ENCODE peak calls at places on chromosomes 7 and 10, in four cellular contexts. One of them, this sample, is unnamed.

GRCh38 chr10:132642732-132643008 is 105.1 kb downstream of the INPP5A start:
- DNase-seq in HFF-Myc: no peak
- DNase-seq in osteocyte: no peak
- DNase-seq in HCT116: no peak
- DNase-seq in this sample: no peak

GRCh38 chr10:96532523-96532922 is 18.8 kb upstream of the TLL2 start:
- DNase-seq in HFF-Myc: no peak
- DNase-seq in HCT116: no peak
- DNase-seq in osteocyte: no peak
- DNase-seq in this sample: no peak

GRCh38 chr7:151671514-151671913 is 151.8 kb upstream of the RHEB start:
- DNase-seq in osteocyte: no peak
- DNase-seq in HCT116: no peak
- DNase-seq in HFF-Myc: no peak
- DNase-seq in this sample: no peak

GRCh38 chr10:18100664-18101063 is 39.6 kb upstream of the CACNB2 start:
- DNase-seq in HCT116: no peak
- DNase-seq in HFF-Myc: no peak
- DNase-seq in osteocyte: no peak
- DNase-seq in this sample: no peak

GRCh38 chr10:36840793-36841192 is 284.6 kb upstream of the ANKRD30A start:
- DNase-seq in HCT116: no peak
- DNase-seq in HFF-Myc: no peak
- DNase-seq in osteocyte: no peak
- DNase-seq in this sample: no peak

GRCh38 chr10:26725837-26726727 is 28.6 kb downstream of the PDSS1 start:
- DNase-seq in HCT116: peak
- DNase-seq in osteocyte: no peak
- DNase-seq in HFF-Myc: peak
- DNase-seq in this sample: peak

GRCh38 chr10:44635181-44635580 is 250.3 kb upstream of the CXCL12 start:
- DNase-seq in HFF-Myc: no peak
- DNase-seq in osteocyte: no peak
- DNase-seq in HCT116: no peak
- DNase-seq in this sample: no peak

GRCh38 chr7:82109288-82109687 is 334.3 kb downstream of the CACNA2D1 start:
- DNase-seq in HFF-Myc: peak
- DNase-seq in osteocyte: no peak
- DNase-seq in HCT116: no peak
- DNase-seq in this sample: no peak

GRCh38 chr10:102416181-102417094 is 2.1 kb downstream of the PSD start:
- DNase-seq in osteocyte: no peak
- DNase-seq in HFF-Myc: no peak
- DNase-seq in HCT116: no peak
- DNase-seq in this sample: no peak

GRCh38 chr10:77609781-77610272 is 27.8 kb downstream of the KCNMA1 start:
- DNase-seq in HFF-Myc: no peak
- DNase-seq in osteocyte: no peak
- DNase-seq in HCT116: no peak
- DNase-seq in this sample: no peak

GRCh38 chr10:71985542-71986250 is 21.5 kb downstream of the CHST3 start:
- DNase-seq in osteocyte: no peak
- DNase-seq in HCT116: no peak
- DNase-seq in HFF-Myc: no peak
- DNase-seq in this sample: peak

GRCh38 chr10:5089869-5090268 is 4.3 kb upstream of the AKR1C3 start:
- DNase-seq in HFF-Myc: no peak
- DNase-seq in osteocyte: no peak
- DNase-seq in HCT116: peak
- DNase-seq in this sample: no peak

GRCh38 chr10:102628451-102628911 is 15.8 kb upstream of the TRIM8 start:
- DNase-seq in HFF-Myc: no peak
- DNase-seq in osteocyte: peak
- DNase-seq in HCT116: no peak
- DNase-seq in this sample: no peak

GRCh38 chr7:35757574-35757973 is 43.3 kb upstream of the SEPTIN7 start:
- DNase-seq in HFF-Myc: no peak
- DNase-seq in HCT116: no peak
- DNase-seq in osteocyte: no peak
- DNase-seq in this sample: no peak

GRCh38 chr10:17616403-17617030 is 657 bp downstream of the HACD1 start:
- DNase-seq in osteocyte: peak
- DNase-seq in HFF-Myc: no peak
- DNase-seq in HCT116: peak
- DNase-seq in this sample: peak

GRCh38 chr10:79463578-79464496 is 18.4 kb upstream of the ZCCHC24 start:
- DNase-seq in HFF-Myc: no peak
- DNase-seq in osteocyte: no peak
- DNase-seq in HCT116: no peak
- DNase-seq in this sample: no peak

GRCh38 chr7:116509982-116510579 is 10.5 kb downstream of the CAV2 start:
- DNase-seq in osteocyte: no peak
- DNase-seq in HCT116: no peak
- DNase-seq in HFF-Myc: no peak
- DNase-seq in this sample: no peak

GRCh38 chr10:36677170-36677768 is 448.1 kb upstream of the ANKRD30A start:
- DNase-seq in HCT116: no peak
- DNase-seq in osteocyte: no peak
- DNase-seq in HFF-Myc: no peak
- DNase-seq in this sample: no peak

GRCh38 chr7:21771906-21772610 is 173.6 kb downstream of the CDCA7L start:
- DNase-seq in osteocyte: no peak
- DNase-seq in HCT116: no peak
- DNase-seq in HFF-Myc: no peak
- DNase-seq in this sample: no peak

GRCh38 chr7:108499575-108499974 is 26.4 kb downstream of the PNPLA8 start:
- DNase-seq in HFF-Myc: no peak
- DNase-seq in osteocyte: no peak
- DNase-seq in HCT116: no peak
- DNase-seq in this sample: no peak

GRCh38 chr7:151091431-151091830 is 5.2 kb downstream of the AGAP3 start:
- DNase-seq in osteocyte: no peak
- DNase-seq in HFF-Myc: no peak
- DNase-seq in HCT116: no peak
- DNase-seq in this sample: no peak

GRCh38 chr10:126349096-126349495 is 39.2 kb downstream of the ADAM12 start:
- DNase-seq in HCT116: no peak
- DNase-seq in HFF-Myc: no peak
- DNase-seq in osteocyte: no peak
- DNase-seq in this sample: no peak

GRCh38 chr10:71423268-71423667 is 26.5 kb downstream of the CDH23 start:
- DNase-seq in HFF-Myc: no peak
- DNase-seq in HCT116: no peak
- DNase-seq in osteocyte: peak
- DNase-seq in this sample: no peak

GRCh38 chr7:50795831-50796230 is 13.1 kb upstream of the GRB10 start:
- DNase-seq in HCT116: no peak
- DNase-seq in osteocyte: no peak
- DNase-seq in HFF-Myc: no peak
- DNase-seq in this sample: no peak
- TF ChIP-seq CTCF in HCT116: peak
- TF ChIP-seq CTCF in osteocyte: peak
- TF ChIP-seq CTCF in HFF-Myc: no peak
- TF ChIP-seq CTCF in this sample: no peak

GRCh38 chr7:85950418-85950817 is 693.3 kb upstream of the GRM3 start:
- DNase-seq in osteocyte: no peak
- DNase-seq in HFF-Myc: no peak
- DNase-seq in HCT116: no peak
- DNase-seq in this sample: no peak

GRCh38 chr7:85950871-85951270 is 692.8 kb upstream of the GRM3 start:
- DNase-seq in HFF-Myc: no peak
- DNase-seq in osteocyte: no peak
- DNase-seq in HCT116: no peak
- DNase-seq in this sample: no peak

GRCh38 chr7:85947767-85948166 is 695.9 kb upstream of the GRM3 start:
- DNase-seq in osteocyte: no peak
- DNase-seq in HCT116: no peak
- DNase-seq in HFF-Myc: no peak
- DNase-seq in this sample: no peak
- TF ChIP-seq CTCF in osteocyte: no peak
- TF ChIP-seq CTCF in HCT116: no peak
- TF ChIP-seq CTCF in HFF-Myc: no peak
- TF ChIP-seq CTCF in this sample: no peak

DNA sequence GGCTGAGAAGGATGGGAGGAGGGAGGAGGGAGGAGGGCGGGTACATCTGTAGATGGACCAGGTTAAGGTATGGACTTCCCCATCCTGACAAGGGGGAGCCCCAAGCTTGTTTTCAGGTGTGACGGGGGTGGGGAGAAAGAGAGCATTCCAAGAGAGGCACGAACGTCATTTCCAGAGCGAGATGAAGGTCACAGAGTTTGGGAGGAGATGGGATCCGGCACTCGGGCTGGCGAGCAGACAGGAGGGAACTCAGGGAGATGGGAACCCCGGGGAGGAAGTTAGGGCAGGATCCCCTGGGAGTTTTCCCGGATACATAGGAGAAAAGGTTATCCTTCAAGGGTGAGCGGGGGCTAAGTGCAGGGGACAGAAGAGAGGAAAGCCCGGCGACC is 118.8 kb downstream of the CUX1 start:
- DNase-seq in HCT116: no peak
- DNase-seq in HFF-Myc: no peak
- DNase-seq in osteocyte: no peak
- DNase-seq in this sample: peak
- TF ChIP-seq CTCF in HCT116: no peak
- TF ChIP-seq CTCF in HFF-Myc: no peak
- TF ChIP-seq CTCF in osteocyte: no peak
- TF ChIP-seq CTCF in this sample: no peak

GRCh38 chr10:69123306-69123746 is 652 bp upstream of the VPS26A start:
- DNase-seq in osteocyte: no peak
- DNase-seq in HCT116: peak
- DNase-seq in HFF-Myc: peak
- DNase-seq in this sample: no peak
- TF ChIP-seq CTCF in osteocyte: no peak
- TF ChIP-seq CTCF in HCT116: no peak
- TF ChIP-seq CTCF in HFF-Myc: no peak
- TF ChIP-seq CTCF in this sample: peak

DNA sequence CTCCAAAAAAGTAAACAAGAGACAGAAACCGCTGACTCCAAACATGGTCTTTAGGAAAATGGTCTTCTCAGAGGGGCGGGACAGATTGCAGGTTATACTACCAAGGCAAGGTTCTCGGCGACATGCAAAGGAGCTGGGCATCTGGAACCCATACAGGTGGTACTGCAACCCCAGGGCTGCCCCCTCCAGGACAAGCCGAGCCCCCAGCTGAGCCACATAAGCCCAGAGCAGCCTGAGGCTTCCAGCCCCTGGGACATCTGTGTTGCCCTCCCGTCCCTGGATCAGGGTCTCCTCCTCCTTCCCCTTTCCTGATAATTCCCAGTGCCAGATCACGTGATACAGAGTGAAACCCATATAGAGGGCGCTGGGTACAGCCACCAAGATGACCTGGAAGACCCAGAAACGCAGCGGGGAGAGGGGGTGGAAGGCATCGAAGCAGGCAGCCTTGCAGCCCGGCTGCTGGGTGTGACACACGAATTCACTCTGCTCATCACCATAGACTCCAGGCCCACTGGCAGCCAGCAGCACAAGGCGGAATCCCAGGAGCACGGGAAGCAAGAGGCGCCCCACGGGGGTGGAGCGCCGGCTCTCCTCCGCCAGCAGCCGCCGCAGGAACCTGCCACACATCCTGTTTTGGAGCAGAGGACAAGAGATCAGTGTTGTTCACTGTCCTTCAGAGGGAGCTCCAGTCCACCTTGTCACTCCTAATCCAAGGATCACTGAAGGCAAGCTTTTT is at the start of gene GJC3:
- DNase-seq in HFF-Myc: peak
- DNase-seq in HCT116: peak
- DNase-seq in osteocyte: peak
- DNase-seq in this sample: peak
- TF ChIP-seq CTCF in HFF-Myc: peak
- TF ChIP-seq CTCF in HCT116: peak
- TF ChIP-seq CTCF in osteocyte: peak
- TF ChIP-seq CTCF in this sample: no peak

DNA sequence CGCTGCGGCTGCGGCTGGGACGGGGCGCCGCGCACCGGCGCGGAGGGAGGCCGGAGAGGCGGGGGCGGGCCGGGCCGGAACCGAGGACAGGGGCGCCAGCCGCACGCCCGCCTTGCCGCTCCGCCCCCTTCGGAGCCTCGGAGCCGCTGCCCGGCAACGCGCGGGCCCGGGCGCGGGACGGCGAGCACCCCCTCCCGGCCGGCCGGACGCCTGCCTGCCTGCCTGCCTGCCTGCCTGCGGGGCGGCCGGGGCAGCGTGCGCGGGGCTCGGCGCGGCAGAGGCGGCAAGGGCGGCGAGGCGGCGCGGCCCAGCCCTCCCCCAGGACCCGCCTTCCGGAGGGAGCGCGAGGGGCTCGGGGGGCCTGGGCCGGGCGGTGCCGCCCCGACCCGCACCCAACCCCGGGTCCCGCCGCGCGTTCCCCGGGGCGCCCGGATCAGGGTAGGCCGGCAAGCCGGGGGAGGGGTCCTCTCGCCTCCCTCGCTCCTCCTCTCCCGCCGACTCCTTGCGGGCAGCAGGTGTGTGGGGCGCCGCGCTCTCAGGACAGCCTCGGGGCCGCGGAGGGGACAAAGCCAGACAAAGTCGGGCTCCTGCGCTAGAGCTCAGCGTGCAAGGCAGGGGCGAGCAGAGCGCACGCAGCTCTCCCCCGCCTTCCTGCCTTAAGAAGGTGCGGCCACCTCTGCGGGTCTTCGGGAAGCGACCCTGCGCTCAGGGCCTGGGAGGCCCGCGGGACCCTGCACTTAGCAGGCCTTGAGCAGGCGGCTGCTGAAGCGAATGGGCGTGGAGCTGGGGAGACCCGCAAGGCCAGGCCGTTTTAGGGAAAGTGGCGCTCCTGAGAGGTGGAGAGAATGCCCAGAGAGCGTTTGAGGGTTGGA is at the start of gene KIAA1549:
- DNase-seq in HCT116: peak
- DNase-seq in osteocyte: peak
- DNase-seq in HFF-Myc: no peak
- DNase-seq in this sample: peak
- TF ChIP-seq CTCF in HCT116: no peak
- TF ChIP-seq CTCF in osteocyte: peak
- TF ChIP-seq CTCF in HFF-Myc: no peak
- TF ChIP-seq CTCF in this sample: peak

GRCh38 chr7:67608806-67609205 is 612.2 kb downstream of the TYW1 start:
- DNase-seq in HFF-Myc: no peak
- DNase-seq in HCT116: no peak
- DNase-seq in osteocyte: no peak
- DNase-seq in this sample: no peak
- TF ChIP-seq CTCF in HFF-Myc: no peak
- TF ChIP-seq CTCF in HCT116: no peak
- TF ChIP-seq CTCF in osteocyte: no peak
- TF ChIP-seq CTCF in this sample: no peak